ENCODE peak calls at places on chromosomes 6 and 20, in ten cellular contexts. One of them, this sample, is unnamed.
A peak's percentile ranks its signal among the peaks of the same experiment; 100 is the strongest.

GRCh38 chr6:88964509-88964908 is 1.1 kb upstream of the RNGTT start:
- DNase-seq in breast epithelium: no peak
- DNase-seq in stomach: no peak
- DNase-seq in MM.1S: no peak
- DNase-seq in tibial nerve: no peak
- DNase-seq in psoas muscle: no peak
- DNase-seq in tibial artery: no peak
- DNase-seq in OCI-LY7: peak; percentile 16
- DNase-seq in cardiac muscle cell: no peak
- DNase-seq in heart right ventricle: no peak
- DNase-seq in this sample: no peak

GRCh38 chr20:14838663-14839650 is 501.5 kb upstream of the FLRT3 start:
- DNase-seq in stomach: no peak
- DNase-seq in psoas muscle: no peak
- DNase-seq in heart right ventricle: no peak
- DNase-seq in MM.1S: no peak
- DNase-seq in cardiac muscle cell: no peak
- DNase-seq in tibial artery: no peak
- DNase-seq in breast epithelium: no peak
- DNase-seq in OCI-LY7: no peak
- DNase-seq in tibial nerve: no peak
- DNase-seq in this sample: no peak

GRCh38 chr20:48717959-48718223 is 109.9 kb downstream of the PREX1 start:
- DNase-seq in stomach: no peak
- DNase-seq in psoas muscle: no peak
- DNase-seq in heart right ventricle: no peak
- DNase-seq in MM.1S: no peak
- DNase-seq in cardiac muscle cell: no peak
- DNase-seq in breast epithelium: no peak
- DNase-seq in tibial nerve: no peak
- DNase-seq in OCI-LY7: no peak
- DNase-seq in tibial artery: no peak
- DNase-seq in this sample: no peak

GRCh38 chr6:25014806-25015560 is 79.2 kb upstream of the RIPOR2 start:
- DNase-seq in stomach: no peak
- DNase-seq in breast epithelium: peak; percentile 79
- DNase-seq in tibial nerve: no peak
- DNase-seq in tibial artery: no peak
- DNase-seq in psoas muscle: no peak
- DNase-seq in OCI-LY7: peak; percentile 56
- DNase-seq in heart right ventricle: no peak
- DNase-seq in cardiac muscle cell: no peak
- DNase-seq in MM.1S: no peak
- DNase-seq in this sample: peak; percentile 34

GRCh38 chr6:50847890-50848594 is 29.4 kb downstream of the TFAP2B start:
- DNase-seq in MM.1S: no peak
- DNase-seq in breast epithelium: no peak
- DNase-seq in psoas muscle: no peak
- DNase-seq in OCI-LY7: no peak
- DNase-seq in tibial nerve: no peak
- DNase-seq in cardiac muscle cell: no peak
- DNase-seq in heart right ventricle: no peak
- DNase-seq in stomach: no peak
- DNase-seq in tibial artery: no peak
- DNase-seq in this sample: no peak

GRCh38 chr20:1375515-1375914 is 17.3 kb downstream of the FKBP1A start:
- DNase-seq in cardiac muscle cell: no peak
- DNase-seq in MM.1S: no peak
- DNase-seq in psoas muscle: no peak
- DNase-seq in breast epithelium: no peak
- DNase-seq in OCI-LY7: no peak
- DNase-seq in heart right ventricle: no peak
- DNase-seq in tibial nerve: no peak
- DNase-seq in stomach: no peak
- DNase-seq in tibial artery: no peak
- DNase-seq in this sample: peak; percentile 56

GRCh38 chr6:338815-339262 is 46.6 kb downstream of the DUSP22 start:
- DNase-seq in heart right ventricle: no peak
- DNase-seq in MM.1S: no peak
- DNase-seq in breast epithelium: no peak
- DNase-seq in tibial nerve: no peak
- DNase-seq in tibial artery: no peak
- DNase-seq in stomach: no peak
- DNase-seq in cardiac muscle cell: no peak
- DNase-seq in OCI-LY7: no peak
- DNase-seq in psoas muscle: no peak
- DNase-seq in this sample: no peak

GRCh38 chr6:128713461-128713860 is 169.5 kb upstream of the LAMA2 start:
- DNase-seq in stomach: no peak
- DNase-seq in heart right ventricle: no peak
- DNase-seq in psoas muscle: no peak
- DNase-seq in breast epithelium: no peak
- DNase-seq in tibial nerve: no peak
- DNase-seq in OCI-LY7: no peak
- DNase-seq in tibial artery: no peak
- DNase-seq in cardiac muscle cell: no peak
- DNase-seq in MM.1S: no peak
- DNase-seq in this sample: no peak

GRCh38 chr6:3393796-3394195 is 63.1 kb downstream of the SLC22A23 start:
- DNase-seq in tibial artery: no peak
- DNase-seq in cardiac muscle cell: no peak
- DNase-seq in tibial nerve: no peak
- DNase-seq in OCI-LY7: no peak
- DNase-seq in breast epithelium: no peak
- DNase-seq in MM.1S: no peak
- DNase-seq in psoas muscle: no peak
- DNase-seq in stomach: no peak
- DNase-seq in heart right ventricle: no peak
- DNase-seq in this sample: no peak

GRCh38 chr6:105680131-105680530 is 277.2 kb upstream of the PREP start:
- DNase-seq in tibial nerve: no peak
- DNase-seq in MM.1S: no peak
- DNase-seq in OCI-LY7: no peak
- DNase-seq in breast epithelium: no peak
- DNase-seq in heart right ventricle: no peak
- DNase-seq in psoas muscle: no peak
- DNase-seq in tibial artery: no peak
- DNase-seq in cardiac muscle cell: no peak
- DNase-seq in stomach: no peak
- DNase-seq in this sample: no peak

GRCh38 chr20:59159091-59159821 is 4.4 kb upstream of the ZNF831 start:
- DNase-seq in cardiac muscle cell: peak; percentile 13
- DNase-seq in psoas muscle: no peak
- DNase-seq in breast epithelium: no peak
- DNase-seq in MM.1S: no peak
- DNase-seq in tibial nerve: no peak
- DNase-seq in tibial artery: no peak
- DNase-seq in OCI-LY7: no peak
- DNase-seq in stomach: no peak
- DNase-seq in heart right ventricle: no peak
- DNase-seq in this sample: no peak

GRCh38 chr20:11777387-11777786 is 140.3 kb upstream of the BTBD3 start:
- DNase-seq in MM.1S: no peak
- DNase-seq in tibial nerve: no peak
- DNase-seq in cardiac muscle cell: no peak
- DNase-seq in psoas muscle: no peak
- DNase-seq in breast epithelium: no peak
- DNase-seq in stomach: no peak
- DNase-seq in tibial artery: no peak
- DNase-seq in OCI-LY7: no peak
- DNase-seq in heart right ventricle: no peak
- DNase-seq in this sample: no peak

GRCh38 chr6:145669627-145670034 is 65.7 kb downstream of the EPM2A start:
- DNase-seq in MM.1S: no peak
- DNase-seq in cardiac muscle cell: no peak
- DNase-seq in psoas muscle: no peak
- DNase-seq in breast epithelium: no peak
- DNase-seq in stomach: no peak
- DNase-seq in heart right ventricle: no peak
- DNase-seq in OCI-LY7: no peak
- DNase-seq in tibial artery: no peak
- DNase-seq in tibial nerve: no peak
- DNase-seq in this sample: no peak

GRCh38 chr20:25318471-25319240 is 70.8 kb downstream of the PYGB start:
- DNase-seq in breast epithelium: no peak
- DNase-seq in heart right ventricle: no peak
- DNase-seq in psoas muscle: no peak
- DNase-seq in cardiac muscle cell: no peak
- DNase-seq in tibial nerve: no peak
- DNase-seq in tibial artery: peak; percentile 63
- DNase-seq in stomach: peak; percentile 27
- DNase-seq in MM.1S: peak; percentile 65
- DNase-seq in OCI-LY7: peak; percentile 93
- DNase-seq in this sample: no peak

GRCh38 chr6:163243083-163243482 is 171.4 kb upstream of the QKI start:
- DNase-seq in tibial nerve: no peak
- DNase-seq in MM.1S: no peak
- DNase-seq in breast epithelium: no peak
- DNase-seq in tibial artery: no peak
- DNase-seq in psoas muscle: no peak
- DNase-seq in heart right ventricle: peak; percentile 38
- DNase-seq in OCI-LY7: no peak
- DNase-seq in cardiac muscle cell: no peak
- DNase-seq in stomach: no peak
- DNase-seq in this sample: no peak

GRCh38 chr6:36827261-36828079 is 11.8 kb downstream of the CPNE5 start:
- DNase-seq in heart right ventricle: peak; percentile 72
- DNase-seq in psoas muscle: peak; percentile 53
- DNase-seq in OCI-LY7: no peak
- DNase-seq in cardiac muscle cell: no peak
- DNase-seq in tibial nerve: no peak
- DNase-seq in breast epithelium: no peak
- DNase-seq in stomach: no peak
- DNase-seq in MM.1S: no peak
- DNase-seq in tibial artery: no peak
- DNase-seq in this sample: no peak

GRCh38 chr20:59598625-59599310 is 5.6 kb upstream of the PHACTR3 start:
- DNase-seq in tibial artery: no peak
- DNase-seq in heart right ventricle: no peak
- DNase-seq in OCI-LY7: peak; percentile 47
- DNase-seq in breast epithelium: no peak
- DNase-seq in tibial nerve: no peak
- DNase-seq in psoas muscle: no peak
- DNase-seq in MM.1S: peak; percentile 36
- DNase-seq in stomach: peak; percentile 29
- DNase-seq in cardiac muscle cell: peak; percentile 7
- DNase-seq in this sample: no peak

GRCh38 chr20:19688031-19688806 is 69.8 kb upstream of the RIN2 start:
- DNase-seq in tibial artery: peak; percentile 88
- DNase-seq in breast epithelium: peak; percentile 44
- DNase-seq in cardiac muscle cell: peak; percentile 85
- DNase-seq in MM.1S: peak; percentile 37
- DNase-seq in tibial nerve: peak; percentile 48
- DNase-seq in heart right ventricle: peak; percentile 74
- DNase-seq in stomach: peak; percentile 81
- DNase-seq in psoas muscle: peak; percentile 76
- DNase-seq in OCI-LY7: no peak
- DNase-seq in this sample: peak; percentile 74

GRCh38 chr20:57664924-57665588 is 44.8 kb downstream of the PMEPA1 start:
- DNase-seq in tibial nerve: no peak
- DNase-seq in stomach: no peak
- DNase-seq in OCI-LY7: no peak
- DNase-seq in cardiac muscle cell: no peak
- DNase-seq in MM.1S: no peak
- DNase-seq in psoas muscle: no peak
- DNase-seq in heart right ventricle: no peak
- DNase-seq in tibial artery: peak; percentile 52
- DNase-seq in breast epithelium: no peak
- DNase-seq in this sample: no peak

GRCh38 chr6:15290962-15291704 is 45.3 kb downstream of the JARID2 start:
- DNase-seq in heart right ventricle: no peak
- DNase-seq in OCI-LY7: no peak
- DNase-seq in cardiac muscle cell: no peak
- DNase-seq in stomach: no peak
- DNase-seq in tibial artery: no peak
- DNase-seq in tibial nerve: no peak
- DNase-seq in breast epithelium: no peak
- DNase-seq in MM.1S: no peak
- DNase-seq in psoas muscle: no peak
- DNase-seq in this sample: no peak
- H3K4me1 ChIP-seq in heart right ventricle: peaks cover 50% of the 10 kb centered on the region
- H3K4me1 ChIP-seq in OCI-LY7: peaks cover 15% of the 10 kb centered on the region
- H3K4me1 ChIP-seq in cardiac muscle cell: peaks cover 11% of the 10 kb centered on the region
- H3K4me1 ChIP-seq in stomach: peaks cover 48% of the 10 kb centered on the region
- H3K4me1 ChIP-seq in tibial artery: peaks cover 5% of the 10 kb centered on the region
- H3K4me1 ChIP-seq in tibial nerve: peaks cover 28% of the 10 kb centered on the region
- H3K4me1 ChIP-seq in breast epithelium: no peaks in the 10 kb centered on the region
- H3K4me1 ChIP-seq in MM.1S: peaks cover 15% of the 10 kb centered on the region
- H3K4me1 ChIP-seq in psoas muscle: peaks cover 48% of the 10 kb centered on the region
- H3K4me1 ChIP-seq in this sample: peaks cover 47% of the 10 kb centered on the region

GRCh38 chr6:33018904-33019303 is 9.5 kb upstream of the HLA-DOA start:
- DNase-seq in psoas muscle: no peak
- DNase-seq in tibial nerve: no peak
- DNase-seq in OCI-LY7: no peak
- DNase-seq in heart right ventricle: peak; percentile 82
- DNase-seq in MM.1S: peak; percentile 56
- DNase-seq in stomach: peak; percentile 74
- DNase-seq in tibial artery: peak; percentile 85
- DNase-seq in cardiac muscle cell: no peak
- DNase-seq in breast epithelium: peak; percentile 35
- DNase-seq in this sample: peak; percentile 43
- H3K4me3 ChIP-seq in psoas muscle: peak overlapping the region; percentile 28
- H3K4me3 ChIP-seq in tibial nerve: peak overlapping the region; percentile 35
- H3K4me3 ChIP-seq in OCI-LY7: no peak overlapping the region
- H3K4me3 ChIP-seq in heart right ventricle: peak overlapping the region; percentile 40
- H3K4me3 ChIP-seq in MM.1S: peak overlapping the region; percentile 41
- H3K4me3 ChIP-seq in stomach: peak overlapping the region; percentile 29
- H3K4me3 ChIP-seq in tibial artery: peak overlapping the region; percentile 32
- H3K4me3 ChIP-seq in cardiac muscle cell: no peak overlapping the region
- H3K4me3 ChIP-seq in breast epithelium: peak overlapping the region; percentile 45
- H3K4me3 ChIP-seq in this sample: peak overlapping the region; percentile 36

DNA sequence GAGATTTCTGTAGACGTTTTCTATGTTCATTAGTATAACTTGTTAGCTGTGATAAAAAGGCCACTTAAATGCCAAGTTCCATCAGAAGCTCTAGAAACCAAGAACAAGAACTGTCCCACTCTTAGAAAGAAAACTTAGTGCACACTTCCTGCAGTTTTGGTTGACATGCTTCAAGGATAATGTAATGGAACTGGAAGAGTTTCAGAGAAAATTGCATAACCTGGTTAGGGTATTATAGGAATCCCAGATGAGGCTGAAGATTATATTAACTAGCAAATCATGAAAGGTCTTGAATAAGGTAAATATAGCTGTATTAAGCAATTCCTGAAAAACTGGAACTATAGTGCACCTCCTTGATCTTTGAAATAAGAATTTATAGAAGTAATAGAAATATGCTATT is 1.8 kb upstream of the PHACTR2 start:
- DNase-seq in psoas muscle: no peak
- DNase-seq in cardiac muscle cell: no peak
- DNase-seq in tibial nerve: no peak
- DNase-seq in breast epithelium: no peak
- DNase-seq in heart right ventricle: no peak
- DNase-seq in stomach: no peak
- DNase-seq in OCI-LY7: no peak
- DNase-seq in tibial artery: no peak
- DNase-seq in MM.1S: no peak
- DNase-seq in this sample: no peak
- H3K27ac ChIP-seq in psoas muscle: peak overlapping the region; percentile 7
- H3K27ac ChIP-seq in cardiac muscle cell: no peak overlapping the region
- H3K27ac ChIP-seq in tibial nerve: no peak overlapping the region
- H3K27ac ChIP-seq in breast epithelium: no peak overlapping the region
- H3K27ac ChIP-seq in heart right ventricle: peak overlapping the region; percentile 38
- H3K27ac ChIP-seq in stomach: no peak overlapping the region
- H3K27ac ChIP-seq in OCI-LY7: no peak overlapping the region
- H3K27ac ChIP-seq in tibial artery: peak overlapping the region; percentile 44
- H3K27ac ChIP-seq in MM.1S: no peak overlapping the region
- H3K27ac ChIP-seq in this sample: peak overlapping the region; percentile 85

GRCh38 chr6:79440590-79440989 is 96.6 kb downstream of the LCA5 start:
- DNase-seq in breast epithelium: no peak
- DNase-seq in heart right ventricle: no peak
- DNase-seq in tibial artery: no peak
- DNase-seq in OCI-LY7: no peak
- DNase-seq in cardiac muscle cell: no peak
- DNase-seq in stomach: no peak
- DNase-seq in MM.1S: no peak
- DNase-seq in psoas muscle: no peak
- DNase-seq in tibial nerve: no peak
- DNase-seq in this sample: no peak
- H3K4me1 ChIP-seq in breast epithelium: no peaks in the 10 kb centered on the region
- H3K4me1 ChIP-seq in heart right ventricle: peaks cover 7% of the 10 kb centered on the region
- H3K4me1 ChIP-seq in tibial artery: no peaks in the 10 kb centered on the region
- H3K4me1 ChIP-seq in OCI-LY7: no peaks in the 10 kb centered on the region
- H3K4me1 ChIP-seq in cardiac muscle cell: peaks cover 11% of the 10 kb centered on the region
- H3K4me1 ChIP-seq in stomach: no peaks in the 10 kb centered on the region
- H3K4me1 ChIP-seq in MM.1S: no peaks in the 10 kb centered on the region
- H3K4me1 ChIP-seq in psoas muscle: no peaks in the 10 kb centered on the region
- H3K4me1 ChIP-seq in tibial nerve: no peaks in the 10 kb centered on the region
- H3K4me1 ChIP-seq in this sample: no peaks in the 10 kb centered on the region